ENCODE peak calls at places on chromosome 19, in nine cellular contexts. W, M, J, Z, U, E, I, S and H are unnamed samples.

GRCh38 chr19:53612762-53613526 is 18.9 kb upstream of the DPRX start:
- DNase-seq in M (no peak), U (no peak), E (no peak), I (no peak), S (no peak), Z (no peak), W (no peak), J (no peak), H (no peak)

GRCh38 chr19:46772170-46773017 is 16.0 kb downstream of the SLC1A5 start:
- DNase-seq in Z (no peak), M (no peak), S (no peak), U (no peak), I (no peak), E (no peak), W (no peak), J (no peak), H (no peak)

GRCh38 chr19:38734426-38735256 is 9.6 kb downstream of the CAPN12 start:
- DNase-seq in J (no peak), U (no peak), I (no peak), Z (peak), S (peak), W (no peak), M (no peak), E (no peak), H (no peak)

GRCh38 chr19:40594251-40594650 is 6.9 kb upstream of the LTBP4 start:
- DNase-seq in J (no peak), W (no peak), U (no peak), I (no peak), E (peak), M (no peak), S (no peak), Z (no peak), H (no peak)

GRCh38 chr19:2288010-2288742 is 6.2 kb upstream of the PEAK3 start:
- DNase-seq in M (no peak), J (no peak), I (no peak), E (no peak), U (no peak), S (no peak), W (no peak), Z (no peak), H (no peak)

GRCh38 chr19:3284759-3285646 is 60.5 kb downstream of the CELF5 start:
- DNase-seq in J (peak), M (no peak), U (peak), S (peak), E (peak), I (no peak), Z (peak), W (no peak), H (no peak)

GRCh38 chr19:46716013-46716671 is 772 bp downstream of the PRKD2 start:
- DNase-seq in Z (peak), J (no peak), I (no peak), M (no peak), W (no peak), S (no peak), E (no peak), U (no peak), H (no peak)

GRCh38 chr19:15251749-15252397 is 19.6 kb upstream of the EPHX3 start:
- DNase-seq in W (peak), M (peak), U (no peak), E (no peak), J (no peak), S (peak), Z (no peak), I (peak), H (no peak)

GRCh38 chr19:42846597-42846996 is 32.9 kb downstream of the PSG1 start:
- DNase-seq in E (no peak), U (no peak), W (no peak), M (no peak), S (peak), J (no peak), Z (no peak), I (no peak), H (no peak)

GRCh38 chr19:18436651-18437478 is 1.1 kb downstream of the ISYNA1 start:
- DNase-seq in E (peak), W (no peak), U (peak), M (peak), I (peak), J (peak), Z (peak), S (peak), H (no peak)

GRCh38 chr19:339262-339887 is 5.2 kb downstream of the MIER2 start:
- DNase-seq in W (no peak), E (no peak), Z (no peak), I (no peak), M (no peak), J (no peak), S (no peak), U (no peak), H (no peak)

GRCh38 chr19:48950159-48950558 is 4.5 kb upstream of the BAX start:
- DNase-seq in Z (no peak), M (no peak), I (no peak), W (no peak), E (no peak), U (no peak), J (no peak), S (no peak), H (no peak)

GRCh38 chr19:35404879-35405622 is 34.2 kb downstream of the GPR42 start:
- DNase-seq in Z (peak), E (no peak), I (no peak), M (no peak), W (peak), S (peak), J (no peak), U (no peak), H (no peak)

GRCh38 chr19:17829855-17830566 is 8.7 kb upstream of the INSL3 start:
- DNase-seq in W (no peak), S (no peak), Z (no peak), E (peak), J (no peak), M (no peak), I (no peak), U (no peak), H (no peak)

GRCh38 chr19:50794778-50795664 is 4.8 kb downstream of the ACP4 start:
- DNase-seq in M (no peak), S (no peak), J (no peak), E (no peak), I (no peak), U (no peak), Z (peak), W (no peak), H (no peak)

GRCh38 chr19:1445185-1445931 is 4.6 kb upstream of the APC2 start:
- DNase-seq in I (peak), J (peak), W (no peak), E (peak), S (peak), Z (peak), U (peak), M (peak), H (peak)

GRCh38 chr19:12838182-12838890 is at the start of gene MAST1:
- DNase-seq in S (no peak), J (peak), I (no peak), E (peak), Z (peak), U (peak), W (no peak), M (no peak), H (peak)

GRCh38 chr19:45947926-45948325 is 25.7 kb downstream of the NOVA2 start:
- DNase-seq in E (no peak), M (no peak), S (peak), Z (no peak), I (no peak), U (no peak), J (no peak), W (no peak), H (no peak)